ENCODE peak calls at places on chromosome 9, in ten cellular contexts. E, F, I, G, W, Y, J, P, T and H are unnamed samples.

GRCh38 chr9:128024761-128025308 is 42.3 kb downstream of the NAIF1 start:
- DNase-seq in E (no peak), F (no peak), I (no peak), G (no peak), W (no peak), Y (no peak), J (no peak), P (no peak), T (no peak), H (no peak)

GRCh38 chr9:128428644-128429504 is 8.2 kb downstream of the CERCAM start:
- DNase-seq in E (no peak), F (peak; percentile 62), I (no peak), G (no peak), W (no peak), Y (peak; percentile 68), J (no peak), P (no peak), T (no peak), H (no peak)

GRCh38 chr9:133597316-133597957 is 11.8 kb downstream of the FAM163B start:
- DNase-seq in E (no peak), F (peak; percentile 24), I (no peak), G (no peak), W (no peak), Y (peak; percentile 37), J (no peak), P (no peak), T (no peak), H (no peak)

GRCh38 chr9:35538361-35539234 is 48.7 kb downstream of the RUSC2 start:
- DNase-seq in E (peak; percentile 57), F (peak; percentile 87), I (no peak), G (peak; percentile 77), W (peak; percentile 81), Y (peak; percentile 81), J (peak; percentile 80), P (no peak), T (no peak), H (no peak)

GRCh38 chr9:69582544-69583297 is 89.5 kb downstream of the APBA1 start:
- DNase-seq in E (peak; percentile 3), F (peak; percentile 14), I (no peak), G (no peak), W (no peak), Y (no peak), J (peak; percentile 37), P (no peak), T (no peak), H (no peak)

GRCh38 chr9:14593406-14593805 is 99.8 kb downstream of the ZDHHC21 start:
- DNase-seq in E (no peak), F (no peak), I (no peak), G (no peak), W (no peak), Y (no peak), J (no peak), P (no peak), T (no peak), H (no peak)

GRCh38 chr9:135267410-135267809 is 179.9 kb downstream of the OLFM1 start:
- DNase-seq in E (no peak), F (no peak), I (no peak), G (peak; percentile 49), W (no peak), Y (no peak), J (no peak), P (no peak), T (no peak), H (no peak)

GRCh38 chr9:27542519-27542918 is 12.9 kb upstream of the MOB3B start:
- DNase-seq in E (peak; percentile 56), F (peak; percentile 13), I (no peak), G (no peak), W (no peak), Y (peak; percentile 9), J (no peak), P (no peak), T (no peak), H (no peak)

DNA sequence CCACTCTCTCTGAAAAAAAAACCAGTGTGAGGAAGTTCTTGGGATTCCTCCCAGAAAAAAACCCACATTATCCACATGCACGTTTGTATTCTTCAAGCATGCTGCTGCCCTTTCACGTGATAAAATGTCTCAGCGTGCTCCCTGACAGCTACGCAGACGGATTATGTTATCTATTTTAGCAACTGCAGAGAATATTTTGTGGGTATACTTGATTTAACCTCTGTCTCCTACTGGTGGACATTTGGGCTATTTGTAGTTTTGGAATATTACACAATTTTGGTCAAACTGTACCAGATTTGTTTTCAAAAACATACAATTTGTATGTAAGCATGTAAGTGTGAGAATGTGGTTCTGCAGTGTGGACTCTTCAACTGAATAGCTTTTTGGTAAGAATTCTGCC is 10.7 kb downstream of the PRRC2B start:
- DNase-seq in E (no peak), F (no peak), I (no peak), G (no peak), W (no peak), Y (no peak), J (no peak), P (no peak), T (no peak), H (no peak)
- H3K4me3 ChIP-seq in E (no peak overlapping the region), F (no peak overlapping the region), I (no peak overlapping the region), G (no peak overlapping the region), W (no peak overlapping the region), Y (no peak overlapping the region), J (peak overlapping the region; percentile 23), P (no peak overlapping the region), T (no peak overlapping the region), H (no peak overlapping the region)

GRCh38 chr9:86557918-86558317 is 203.7 kb upstream of the TUT7 start:
- DNase-seq in E (no peak), F (no peak), I (no peak), G (no peak), W (no peak), Y (no peak), J (no peak), P (no peak), T (no peak), H (no peak)

GRCh38 chr9:86562691-86563090 is 208.5 kb upstream of the TUT7 start:
- DNase-seq in E (no peak), F (no peak), I (no peak), G (no peak), W (no peak), Y (no peak), J (no peak), P (no peak), T (no peak), H (no peak)

DNA sequence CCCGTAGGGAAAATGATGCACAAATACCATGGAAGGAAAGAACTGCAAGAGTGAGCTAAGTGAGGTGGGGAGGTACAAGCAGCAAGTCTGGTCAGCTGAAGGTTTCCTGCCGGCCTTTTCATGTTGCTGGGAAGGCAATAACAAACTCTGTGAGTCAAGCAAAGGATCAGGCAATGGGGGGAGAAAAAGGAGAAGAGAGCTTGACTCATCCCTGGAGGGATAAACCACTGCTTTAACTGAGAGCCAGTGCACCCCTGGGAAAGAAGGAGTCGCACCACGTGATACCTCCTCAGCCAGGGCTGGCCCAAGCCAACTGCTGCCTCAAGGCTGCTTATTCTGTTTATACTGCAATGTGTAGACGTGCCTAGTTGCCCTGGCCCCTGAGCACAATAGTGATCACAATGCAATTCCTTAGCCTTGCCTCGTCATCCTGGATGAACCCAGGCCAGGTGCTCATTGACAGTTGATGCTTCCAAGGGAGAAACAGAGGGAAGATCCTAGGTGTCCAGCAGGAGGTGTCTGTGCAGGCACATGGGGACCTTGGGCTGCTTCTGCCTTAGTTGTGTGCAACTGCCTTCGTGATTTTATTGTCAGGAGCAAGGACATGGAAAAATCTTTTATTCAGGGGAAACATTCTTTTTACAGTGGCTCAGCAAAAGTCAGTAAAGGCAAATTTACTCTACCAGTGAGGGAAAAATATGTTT is 203.0 kb upstream of the TUT7 start:
- DNase-seq in E (no peak), F (peak; percentile 78), I (peak; percentile 84), G (peak; percentile 50), W (no peak), Y (peak; percentile 92), J (no peak), P (no peak), T (no peak), H (no peak)
- TF ChIP-seq CTCF in E (no peak), F (no peak), I (no peak), G (no peak), W (no peak), Y (no peak), J (no peak), P (no peak), T (no peak), H (no peak)

DNA sequence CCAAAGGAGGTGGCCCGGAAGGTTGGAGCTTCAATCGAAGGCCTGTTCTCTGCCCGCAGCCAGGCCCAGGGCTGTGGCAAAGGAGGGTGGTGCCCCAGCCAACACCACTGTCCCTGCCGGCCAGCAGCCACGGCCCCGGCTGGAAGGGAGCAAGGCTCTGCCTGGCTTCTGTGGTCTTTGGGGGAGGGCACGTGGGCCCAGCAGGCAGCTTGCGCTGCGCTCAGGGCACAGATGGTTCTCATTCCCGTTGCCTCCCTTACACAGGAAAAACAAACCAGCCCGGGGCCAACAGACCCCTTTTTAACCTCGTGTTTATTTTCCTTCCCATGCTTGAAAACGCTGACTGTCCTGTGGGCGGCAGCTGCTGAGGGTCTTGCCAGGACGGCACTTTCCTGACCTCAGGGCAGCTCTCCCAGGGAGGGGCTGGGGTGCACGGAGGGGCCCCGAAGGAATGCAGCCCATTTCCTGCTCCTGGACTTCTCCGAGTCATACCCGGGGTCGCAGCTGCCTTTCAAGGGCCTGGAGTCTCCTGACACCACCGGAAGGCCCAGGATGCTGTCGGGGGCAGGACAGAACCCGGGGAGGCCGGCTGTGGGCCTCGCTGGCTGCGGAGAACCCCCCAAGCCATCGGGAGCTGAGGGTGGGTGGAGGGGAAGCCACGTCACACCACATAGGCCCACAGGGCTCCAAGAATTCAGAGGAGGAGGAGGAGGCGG is 1.1 kb upstream of the GPSM1 start:
- DNase-seq in E (no peak), F (peak; percentile 23), I (peak; percentile 70), G (peak; percentile 59), W (no peak), Y (peak; percentile 89), J (peak; percentile 29), P (no peak), T (no peak), H (no peak)
- H3K4me3 ChIP-seq in E (no peak overlapping the region), F (no peak overlapping the region), I (peak overlapping the region; percentile 47), G (no peak overlapping the region), W (peak overlapping the region; percentile 67), Y (peak overlapping the region; percentile 1), J (peak overlapping the region; percentile 81), P (no peak overlapping the region), T (no peak overlapping the region), H (no peak overlapping the region)

GRCh38 chr9:109133533-109133932 is 13.8 kb upstream of the TMEM245 start:
- DNase-seq in E (no peak), F (no peak), I (no peak), G (no peak), W (no peak), Y (no peak), J (no peak), P (no peak), T (no peak), H (no peak)

GRCh38 chr9:109138421-109138820 is 18.7 kb upstream of the TMEM245 start:
- DNase-seq in E (no peak), F (no peak), I (no peak), G (no peak), W (no peak), Y (no peak), J (no peak), P (no peak), T (no peak), H (no peak)

GRCh38 chr9:109129470-109130197 is 9.9 kb upstream of the TMEM245 start:
- DNase-seq in E (no peak), F (no peak), I (no peak), G (peak; percentile 41), W (no peak), Y (no peak), J (no peak), P (no peak), T (no peak), H (no peak)

GRCh38 chr9:109134167-109134578 is 14.4 kb upstream of the TMEM245 start:
- DNase-seq in E (no peak), F (no peak), I (no peak), G (no peak), W (no peak), Y (no peak), J (no peak), P (no peak), T (no peak), H (no peak)

GRCh38 chr9:109132473-109133095 is 12.8 kb upstream of the TMEM245 start:
- DNase-seq in E (no peak), F (no peak), I (no peak), G (no peak), W (no peak), Y (no peak), J (no peak), P (no peak), T (no peak), H (no peak)
- TF ChIP-seq CTCF in E (no peak), F (no peak), I (no peak), G (no peak), W (peak; percentile 6), Y (no peak), J (no peak), P (no peak), T (no peak), H (no peak)